ENCODE peak calls at places on chromosomes 12 and 14, in six cellular contexts. R is lower lobe of right lung; V is heart left ventricle; S is naive thymus-derived CD4-positive, alpha-beta T cell; M is CD8-positive, alpha-beta T cell; Q is upper lobe of right lung. C is an unnamed sample. For H3K4me1, the result is how much of the 10 kb centered on the place peaks cover.

GRCh38 chr14:65810326-65810725 is 397.8 kb downstream of the FUT8 start:
- ATAC-seq in R (no peak), V (no peak), S (no peak), M (no peak), Q (no peak), C (no peak)

GRCh38 chr14:99624024-99624423 is 20.0 kb upstream of the CCDC85C start:
- ATAC-seq in R (no peak), V (no peak), S (no peak), M (no peak), Q (no peak), C (no peak)

GRCh38 chr14:66483322-66483721 is 2.8 kb upstream of the CCDC196 start:
- ATAC-seq in R (peak), V (peak), S (no peak), M (no peak), Q (peak), C (no peak)

GRCh38 chr12:42961395-42961794 is 371.8 kb upstream of the PRICKLE1 start:
- ATAC-seq in R (peak), V (peak), S (no peak), M (no peak), Q (peak), C (no peak)

GRCh38 chr14:68958553-68958952 is 20.5 kb downstream of the ACTN1 start:
- ATAC-seq in R (no peak), V (peak), S (no peak), M (no peak), Q (peak), C (no peak)

GRCh38 chr12:129089576-129089975 is 236.3 kb downstream of the GLT1D1 start:
- ATAC-seq in R (no peak), V (no peak), S (no peak), M (no peak), Q (no peak), C (no peak)

GRCh38 chr12:57745485-57745881 is 644 bp downstream of the TSPAN31 start:
- ATAC-seq in R (no peak), V (peak), S (no peak), M (no peak), Q (no peak), C (no peak)

GRCh38 chr14:66530526-66530925 is 22.6 kb downstream of the GPHN start:
- ATAC-seq in R (no peak), V (no peak), S (no peak), M (no peak), Q (no peak), C (no peak)

GRCh38 chr12:40907115-40907521 is 214.9 kb downstream of the CNTN1 start:
- ATAC-seq in R (peak), V (no peak), S (no peak), M (no peak), Q (peak), C (no peak)

GRCh38 chr12:14981049-14981448 is 8.2 kb downstream of the PDE6H start:
- ATAC-seq in R (peak), V (no peak), S (peak), M (no peak), Q (peak), C (no peak)

GRCh38 chr12:1629338-1630080 is 478 bp downstream of the WNT5B start:
- ATAC-seq in R (peak), V (peak), S (peak), M (no peak), Q (peak), C (peak)

GRCh38 chr14:101590616-101591015 is 29.3 kb downstream of the DIO3 start:
- ATAC-seq in R (no peak), V (no peak), S (no peak), M (no peak), Q (no peak), C (no peak)

GRCh38 chr14:62711351-62712023 is 333.8 kb downstream of the KCNH5 start:
- ATAC-seq in R (no peak), V (no peak), S (no peak), M (no peak), Q (no peak), C (no peak)

GRCh38 chr12:42468853-42469252 is 120.7 kb downstream of the PRICKLE1 start:
- ATAC-seq in R (no peak), V (no peak), S (peak), M (no peak), Q (no peak), C (no peak)

GRCh38 chr12:118010903-118011302 is 5.6 kb upstream of the RFC5 start:
- ATAC-seq in R (no peak), V (no peak), S (no peak), M (no peak), Q (no peak), C (no peak)

GRCh38 chr12:46499901-46500300 is 127.3 kb upstream of the SLC38A2 start:
- ATAC-seq in R (no peak), V (no peak), S (no peak), M (no peak), Q (no peak), C (no peak)

GRCh38 chr14:70239802-70240201 is 51.1 kb upstream of the SLC8A3 start:
- ATAC-seq in R (no peak), V (no peak), S (no peak), M (no peak), Q (no peak), C (no peak)

GRCh38 chr12:93550748-93551611 is 21.5 kb upstream of the SOCS2 start:
- ATAC-seq in R (no peak), V (no peak), S (no peak), M (no peak), Q (no peak), C (no peak)

GRCh38 chr12:53208877-53209463 is 1.9 kb upstream of the ITGB7 start:
- ATAC-seq in R (peak), V (peak), S (peak), M (peak), Q (peak), C (no peak)

GRCh38 chr12:53596920-53597363 is 29.2 kb downstream of the ATF7 start:
- ATAC-seq in R (no peak), V (peak), S (no peak), M (no peak), Q (no peak), C (peak)

GRCh38 chr12:107329569-107330324 is 236.4 kb upstream of the CRY1 start:
- ATAC-seq in R (peak), V (no peak), S (peak), M (no peak), Q (no peak), C (no peak)

GRCh38 chr14:89618309-89618708 is 201.3 kb upstream of the FOXN3 start:
- ATAC-seq in R (no peak), V (peak), S (no peak), M (no peak), Q (no peak), C (no peak)

GRCh38 chr14:25841226-25841625 is 756.6 kb downstream of the NOVA1 start:
- ATAC-seq in R (no peak), V (no peak), S (no peak), M (no peak), Q (no peak), C (no peak)

GRCh38 chr12:91685917-91686316 is 459.7 kb downstream of the BTG1 start:
- ATAC-seq in R (no peak), V (no peak), S (peak), M (peak), Q (no peak), C (no peak)

GRCh38 chr12:31510034-31510433 is 80.9 kb downstream of the DENND5B start:
- ATAC-seq in R (no peak), V (peak), S (no peak), M (no peak), Q (no peak), C (no peak)

GRCh38 chr12:1553546-1553945 is 40.8 kb downstream of the FBXL14 start:
- ATAC-seq in R (no peak), V (no peak), S (no peak), M (no peak), Q (no peak), C (no peak)

GRCh38 chr12:80846930-80847329 is 90.8 kb downstream of the LIN7A start:
- ATAC-seq in R (no peak), V (no peak), S (no peak), M (no peak), Q (no peak), C (no peak)

GRCh38 chr14:44053422-44053821 is 453.7 kb downstream of the FSCB start:
- ATAC-seq in R (no peak), V (no peak), S (no peak), M (no peak), Q (no peak), C (no peak)

GRCh38 chr12:3746758-3747157 is 6.2 kb downstream of the CRACR2A start:
- ATAC-seq in R (no peak), V (no peak), S (no peak), M (no peak), Q (no peak), C (no peak)

GRCh38 chr12:67909681-67910080 is 79.6 kb upstream of the IFNG-AS1 start:
- ATAC-seq in R (no peak), V (no peak), S (no peak), M (no peak), Q (no peak), C (no peak)

GRCh38 chr14:73843296-73843695 is 8.3 kb upstream of the PTGR2 start:
- ATAC-seq in R (no peak), V (no peak), S (no peak), M (no peak), Q (no peak), C (no peak)

GRCh38 chr12:101414533-101415119 is 7.1 kb upstream of the ARL1 start:
- ATAC-seq in R (peak), V (no peak), S (peak), M (no peak), Q (peak), C (peak)

GRCh38 chr12:117356048-117356447 is 5.4 kb downstream of the NOS1 start:
- ATAC-seq in R (no peak), V (no peak), S (no peak), M (no peak), Q (no peak), C (no peak)

GRCh38 chr14:90388437-90388836 is 8.4 kb upstream of the CALM1 start:
- ATAC-seq in R (no peak), V (no peak), S (no peak), M (no peak), Q (no peak), C (no peak)

GRCh38 chr14:93861846-93862641 is 65.1 kb upstream of the FAM181A start:
- ATAC-seq in R (no peak), V (no peak), S (no peak), M (no peak), Q (no peak), C (no peak)

GRCh38 chr14:93857081-93857480 is 68.8 kb upstream of the PRIMA1 start:
- ATAC-seq in R (no peak), V (no peak), S (no peak), M (no peak), Q (no peak), C (no peak)

GRCh38 chr14:93858896-93859295 is 68.2 kb upstream of the FAM181A start:
- ATAC-seq in R (no peak), V (no peak), S (no peak), M (no peak), Q (no peak), C (no peak)

GRCh38 chr14:93859957-93860356 is 67.2 kb upstream of the FAM181A start:
- ATAC-seq in R (no peak), V (no peak), S (no peak), M (no peak), Q (no peak), C (no peak)

DNA sequence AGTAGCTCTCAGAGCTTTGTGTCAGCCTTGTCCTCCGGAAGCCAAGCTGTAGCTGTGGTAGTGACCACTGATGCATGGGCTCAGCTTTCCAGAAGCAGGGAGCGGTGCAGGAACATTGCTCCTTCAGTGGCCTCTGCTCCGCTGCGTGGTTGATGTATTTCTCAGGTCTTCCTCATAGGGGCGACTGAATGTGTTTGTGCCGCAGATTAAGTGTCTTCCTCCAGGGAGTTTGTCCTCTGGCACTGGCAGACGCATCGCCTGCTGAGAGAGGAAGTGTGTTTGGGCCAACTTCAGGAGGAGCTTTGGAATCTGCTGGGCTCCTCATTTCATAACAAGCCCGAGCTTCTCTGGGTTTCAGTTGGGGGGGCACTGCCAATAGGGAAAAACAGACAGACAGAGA is 69.2 kb upstream of the PRIMA1 start:
- ATAC-seq in R (no peak), V (no peak), S (no peak), M (no peak), Q (no peak), C (peak)
- H3K4me1 ChIP-seq in R (under half), V (under half), S (under half), M (under half), Q (under half), C (under half)

DNA sequence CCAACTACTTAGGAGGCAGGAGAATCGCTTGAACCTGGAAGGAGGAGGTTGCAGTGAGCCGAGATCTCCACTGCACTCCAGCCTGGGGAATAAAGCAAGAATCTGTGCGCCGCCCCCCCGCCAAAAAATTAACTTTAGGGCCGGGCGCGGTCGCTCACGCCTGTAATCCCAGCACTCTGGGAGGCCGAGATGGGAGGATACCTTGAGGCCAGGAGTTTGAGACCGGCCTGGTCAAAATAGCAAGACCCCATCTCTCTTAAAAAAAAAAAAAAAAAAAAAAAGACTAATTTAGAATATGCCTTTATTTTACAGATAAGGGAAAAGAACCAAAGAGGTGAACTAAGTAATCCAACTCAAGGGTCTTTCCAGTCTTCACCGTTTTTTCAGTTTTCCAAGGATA is 1.2 kb downstream of the KANSL2 start:
- ATAC-seq in R (no peak), V (no peak), S (no peak), M (no peak), Q (no peak), C (no peak)
- H3K4me1 ChIP-seq in R (under half), V (under half), S (under half), M (under half), Q (under half), C (half or more)

DNA sequence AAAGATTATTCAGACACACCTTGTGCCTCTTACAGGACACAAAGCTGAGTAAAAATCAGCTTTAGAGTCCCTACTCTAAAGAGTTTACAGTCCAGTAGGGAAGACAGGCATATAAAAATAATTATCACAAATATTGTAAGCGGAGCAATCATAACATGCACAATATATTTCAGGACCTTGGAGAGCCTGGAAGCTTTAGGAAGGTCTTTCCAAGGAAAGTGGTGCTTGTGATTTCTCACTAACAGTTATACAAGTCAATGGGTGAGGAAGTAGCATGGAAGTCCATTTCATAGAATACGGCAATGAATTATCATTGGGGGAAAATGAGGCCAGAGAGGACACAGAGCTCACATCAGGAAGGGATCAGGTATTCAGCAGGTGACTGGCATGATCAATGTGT is 268.3 kb downstream of the C12orf50 start:
- ATAC-seq in R (no peak), V (no peak), S (no peak), M (no peak), Q (no peak), C (no peak)
- H3K4me1 ChIP-seq in R (under half), V (under half), S (under half), M (under half), Q (under half), C (under half)

DNA sequence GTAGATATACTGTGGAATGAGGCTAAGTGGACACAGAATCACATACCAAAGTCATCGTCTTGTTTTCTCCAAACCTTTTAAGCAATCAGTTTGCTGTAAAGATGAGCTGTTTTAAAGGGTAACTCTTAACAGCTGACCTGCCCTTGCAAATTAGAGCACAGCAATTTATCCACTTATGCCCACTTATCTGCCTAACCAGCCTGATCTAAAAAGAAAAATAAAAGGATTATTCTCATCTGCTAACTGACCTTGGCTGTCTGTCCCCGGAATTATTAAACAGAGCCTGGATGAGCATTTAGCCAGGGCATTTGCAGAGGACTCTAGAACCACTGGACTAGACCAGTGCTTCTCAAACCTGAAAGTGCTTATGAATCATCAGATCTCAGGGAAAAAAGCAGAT is 174.2 kb upstream of the BCL2L14 start:
- ATAC-seq in R (no peak), V (no peak), S (no peak), M (no peak), Q (no peak), C (no peak)
- H3K4me1 ChIP-seq in R (under half), V (under half), S (under half), M (under half), Q (under half), C (under half)

GRCh38 chr12:6382371-6382770 is 1.6 kb upstream of the LTBR start:
- ATAC-seq in R (no peak), V (no peak), S (no peak), M (no peak), Q (no peak), C (no peak)
- H3K4me1 ChIP-seq in R (half or more), V (under half), S (under half), M (under half), Q (half or more), C (under half)

GRCh38 chr14:54709867-54710266 is 142.9 kb downstream of the SAMD4A start:
- ATAC-seq in R (no peak), V (no peak), S (no peak), M (no peak), Q (no peak), C (no peak)

GRCh38 chr14:54706768-54707167 is 139.8 kb downstream of the SAMD4A start:
- ATAC-seq in R (no peak), V (no peak), S (no peak), M (no peak), Q (peak), C (no peak)

GRCh38 chr14:54709444-54709843 is 142.5 kb downstream of the SAMD4A start:
- ATAC-seq in R (peak), V (no peak), S (no peak), M (no peak), Q (peak), C (no peak)

GRCh38 chr14:54708982-54709381 is 142.1 kb downstream of the SAMD4A start:
- ATAC-seq in R (peak), V (no peak), S (no peak), M (no peak), Q (no peak), C (no peak)

DNA sequence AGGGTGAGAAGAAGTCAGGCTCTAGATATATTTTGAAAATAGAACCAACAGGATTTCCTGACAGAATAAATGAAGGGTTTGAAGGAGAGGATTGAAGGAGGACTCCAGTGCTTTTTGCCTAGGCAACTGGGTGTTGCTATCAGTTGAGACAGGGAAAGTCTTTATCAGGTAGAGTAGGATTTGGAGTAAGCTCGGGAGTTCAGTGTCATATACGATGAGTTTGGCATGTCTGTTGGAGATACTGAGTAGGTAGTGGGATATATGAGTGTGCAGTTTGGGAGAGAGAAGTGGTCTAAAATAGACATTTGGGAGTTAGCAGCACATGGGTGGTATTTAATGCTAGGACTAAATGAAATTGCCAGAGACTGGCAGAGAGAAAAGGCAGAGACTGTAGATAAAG is 141.2 kb downstream of the SAMD4A start:
- ATAC-seq in R (no peak), V (no peak), S (no peak), M (no peak), Q (no peak), C (no peak)
- H3K4me1 ChIP-seq in R (under half), V (half or more), S (under half), M (under half), Q (under half), C (under half)

GRCh38 chr12:110002691-110003515 is 3.7 kb downstream of the ANKRD13A start:
- ATAC-seq in R (peak), V (no peak), S (no peak), M (no peak), Q (no peak), C (no peak)
- H3K4me1 ChIP-seq in R (half or more), V (under half), S (under half), M (under half), Q (under half), C (under half)

GRCh38 chr14:64502476-64503183 is 1.0 kb downstream of the ZBTB25 start:
- ATAC-seq in R (no peak), V (no peak), S (no peak), M (no peak), Q (no peak), C (no peak)

GRCh38 chr14:64503434-64504309 is at the start of gene ZBTB25:
- ATAC-seq in R (peak), V (peak), S (peak), M (peak), Q (peak), C (peak)

GRCh38 chr14:64503184-64503433 is 529 bp downstream of the ZBTB25 start:
- ATAC-seq in R (no peak), V (peak), S (no peak), M (no peak), Q (no peak), C (no peak)

GRCh38 chr14:64504897-64505771 is 564 bp downstream of the ZBTB1 start:
- ATAC-seq in R (peak), V (peak), S (peak), M (peak), Q (peak), C (peak)

DNA sequence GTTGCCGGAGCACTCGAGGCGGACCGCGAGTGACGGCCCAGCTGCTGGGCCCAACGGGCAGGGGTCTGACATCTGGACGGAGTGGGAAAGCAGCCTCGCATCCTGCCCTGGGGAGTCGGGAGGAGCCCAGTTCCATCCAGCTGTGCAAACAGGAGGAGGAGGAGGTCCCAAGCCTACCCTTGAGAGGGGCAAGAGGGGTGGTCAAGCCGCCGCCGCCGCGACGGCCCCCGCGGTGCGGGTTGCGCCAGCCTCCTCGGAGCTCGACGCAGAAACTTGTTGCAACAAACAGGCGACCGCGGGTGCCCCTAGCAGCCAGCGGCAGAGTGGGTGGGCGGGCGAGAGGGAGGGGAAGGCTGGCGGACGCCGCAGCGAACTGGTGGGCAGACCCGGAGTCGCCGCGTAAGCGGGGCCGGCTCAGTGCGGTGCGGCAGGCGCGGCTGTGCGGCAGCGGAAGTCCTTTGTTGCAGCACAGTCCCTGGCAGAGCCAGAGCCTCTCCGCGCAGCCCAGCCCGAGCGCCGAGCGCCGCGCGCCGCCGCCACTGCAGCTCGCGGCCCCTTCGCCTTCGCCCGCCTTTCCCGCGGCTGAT is at the start of gene ZBTB1:
- ATAC-seq in R (peak), V (peak), S (peak), M (peak), Q (peak), C (peak)
- H3K4me1 ChIP-seq in R (half or more), V (half or more), S (under half), M (half or more), Q (half or more), C (under half)

C was measured in gastroesophageal sphincter.